ENCODE peak calls at places on chromosome 2, in four cellular contexts. G is H1, X is K562, K is GM12878. Q is an unnamed sample.

GRCh38 chr2:73260338-73260984 is 23.8 kb downstream of the FBXO41 start:
- DNase-seq in X (peak; percentile 84), K (no peak), G (peak; percentile 80), Q (peak; percentile 72)

GRCh38 chr2:8867363-8867762 is 29.9 kb upstream of the KIDINS220 start:
- DNase-seq in K (no peak), X (no peak), G (no peak), Q (no peak)

GRCh38 chr2:218709906-218710305 is 729 bp upstream of the TTLL4 start:
- DNase-seq in G (no peak), X (no peak), K (no peak), Q (no peak)

GRCh38 chr2:72003796-72004195 is 143.9 kb downstream of the CYP26B1 start:
- DNase-seq in K (no peak), X (no peak), G (no peak), Q (no peak)

GRCh38 chr2:101253013-101253712 is 477 bp downstream of the CNOT11 start:
- DNase-seq in X (peak; percentile 51), K (no peak), G (no peak), Q (no peak)

GRCh38 chr2:42602218-42602936 is 33.9 kb downstream of the MTA3 start:
- DNase-seq in G (no peak), K (peak; percentile 51), X (no peak), Q (peak; percentile 73)

GRCh38 chr2:121349721-121350401 is 64.9 kb upstream of the TFCP2L1 start:
- DNase-seq in X (no peak), K (no peak), G (no peak), Q (no peak)

GRCh38 chr2:199777315-199777714 is 73.7 kb downstream of the FTCDNL1 start:
- DNase-seq in K (no peak), G (no peak), X (no peak), Q (no peak)

GRCh38 chr2:24087032-24087431 is 2.4 kb upstream of the TP53I3 start:
- DNase-seq in X (no peak), G (no peak), K (no peak), Q (no peak)

GRCh38 chr2:137800386-137800785 is 163.9 kb upstream of the HNMT start:
- DNase-seq in X (no peak), K (no peak), G (no peak), Q (no peak)

GRCh38 chr2:23904692-23905091 is 22.2 kb downstream of the ATAD2B start:
- DNase-seq in G (no peak), K (no peak), X (no peak), Q (no peak)

GRCh38 chr2:21254170-21254965 is 130.6 kb downstream of the TDRD15 start:
- DNase-seq in G (no peak), X (no peak), K (no peak), Q (no peak)

GRCh38 chr2:44371445-44371844 is 9.7 kb downstream of the CAMKMT start:
- DNase-seq in K (no peak), G (no peak), X (no peak), Q (no peak)

GRCh38 chr2:30113617-30114293 is 33.1 kb upstream of the YPEL5 start:
- DNase-seq in G (no peak), K (no peak), X (no peak), Q (no peak)

GRCh38 chr2:30108192-30108591 is 38.6 kb upstream of the YPEL5 start:
- DNase-seq in K (no peak), X (no peak), G (peak; percentile 13), Q (no peak)

GRCh38 chr2:30108851-30109250 is 38.0 kb upstream of the YPEL5 start:
- DNase-seq in X (no peak), G (no peak), K (no peak), Q (no peak)

GRCh38 chr2:30109856-30110255 is 37.0 kb upstream of the YPEL5 start:
- DNase-seq in G (no peak), K (no peak), X (no peak), Q (no peak)

DNA sequence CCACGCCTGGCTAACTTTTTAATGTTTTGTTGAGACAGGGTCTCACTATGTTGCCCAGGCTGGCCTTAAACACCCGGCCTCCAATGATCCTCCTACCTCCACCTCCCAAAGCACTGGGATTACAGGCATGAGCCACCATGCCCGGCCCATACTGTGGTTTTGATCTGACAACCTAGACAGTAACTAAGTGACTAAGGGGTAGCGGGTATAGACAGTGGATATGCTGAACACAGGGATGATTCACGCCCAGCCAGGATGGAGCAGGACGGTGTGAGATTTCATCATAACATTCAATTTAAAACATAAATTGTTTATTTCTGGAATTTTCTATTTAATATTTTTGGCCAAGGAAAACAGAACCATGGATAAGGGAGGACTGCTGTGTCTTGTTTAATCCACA is 36.0 kb upstream of the YPEL5 start:
- DNase-seq in X (no peak), K (no peak), G (no peak), Q (no peak)
- TF ChIP-seq CHD2 in X (no peak), K (no peak), G (no peak), Q (no peak)

DNA sequence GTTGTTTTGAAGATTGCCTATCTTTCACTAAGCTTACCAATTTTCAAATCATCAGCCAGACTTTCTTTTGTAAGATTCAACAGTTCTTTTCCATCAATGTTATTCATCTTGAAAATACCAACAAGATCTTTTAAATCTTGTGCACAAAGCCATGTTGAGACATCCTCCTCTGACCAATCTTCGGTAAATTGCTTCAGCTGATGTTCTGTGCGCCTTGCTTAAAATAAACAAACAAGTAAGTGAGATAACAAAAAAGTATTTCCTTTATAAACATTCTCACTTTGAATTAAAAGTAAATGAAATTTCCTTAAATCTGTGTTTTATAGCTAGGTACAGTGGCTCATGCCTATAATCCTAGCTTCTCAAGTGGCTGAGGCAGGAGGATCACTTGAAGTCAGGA is 30.3 kb downstream of the WDSUB1 start:
- DNase-seq in X (no peak), K (no peak), G (no peak), Q (no peak)
- TF ChIP-seq BRCA1 in X (no peak), K (no peak), G (no peak), Q (no peak)

DNA sequence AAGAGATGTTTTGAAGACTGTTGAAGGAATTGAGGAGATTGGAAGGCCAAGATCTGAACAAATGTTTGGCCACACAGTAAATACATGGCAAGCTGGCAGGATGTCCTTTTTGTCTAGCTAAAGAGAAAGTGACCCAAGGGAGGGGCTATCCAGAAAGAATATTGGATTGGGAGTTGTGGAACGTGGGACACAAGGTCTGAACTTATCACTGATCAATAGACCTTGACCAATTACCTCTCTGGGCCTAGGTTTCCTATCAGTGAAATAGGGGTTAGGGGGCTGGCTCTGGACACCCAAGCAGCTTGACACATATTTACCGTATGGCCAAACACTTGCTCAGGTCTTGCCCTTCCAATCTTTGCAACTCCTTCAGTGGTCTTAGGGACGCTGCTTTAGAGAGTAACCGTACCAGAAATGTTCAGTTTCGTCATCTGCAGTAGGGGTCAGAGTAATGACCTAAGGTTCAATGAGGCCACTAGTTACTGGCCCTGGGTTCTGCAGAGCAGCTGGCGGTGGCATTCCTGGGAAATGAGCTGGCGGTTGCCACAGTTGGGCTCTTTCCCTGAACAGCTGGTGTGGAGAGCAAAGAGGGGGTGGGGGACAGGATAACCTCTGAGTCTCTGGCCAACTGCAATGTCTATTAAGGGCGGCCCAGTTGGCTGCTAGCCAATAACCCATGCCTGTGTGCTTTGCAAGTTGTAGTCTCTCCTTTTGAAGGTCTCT is 70.1 kb upstream of the STPG4 start:
- DNase-seq in G (no peak), X (peak; percentile 47), K (no peak), Q (peak; percentile 97)
- TF ChIP-seq CHD2 in G (no peak), X (no peak), K (no peak), Q (no peak)

GRCh38 chr2:204673877-204674276 is 128.6 kb downstream of the PARD3B start:
- DNase-seq in K (no peak), G (no peak), X (no peak), Q (no peak)

GRCh38 chr2:204681412-204681811 is 136.1 kb downstream of the PARD3B start:
- DNase-seq in X (no peak), G (no peak), K (no peak), Q (no peak)

GRCh38 chr2:204680576-204680975 is 135.3 kb downstream of the PARD3B start:
- DNase-seq in G (no peak), X (no peak), K (no peak), Q (no peak)

GRCh38 chr2:204683384-204683783 is 138.1 kb downstream of the PARD3B start:
- DNase-seq in X (no peak), K (no peak), G (no peak), Q (peak; percentile 28)

GRCh38 chr2:204678031-204678430 is 132.8 kb downstream of the PARD3B start:
- DNase-seq in G (no peak), X (no peak), K (no peak), Q (no peak)
- TF ChIP-seq BRCA1 in G (no peak), X (no peak), K (no peak), Q (no peak)

GRCh38 chr2:160252278-160252887 is 52.3 kb upstream of the ITGB6 start:
- DNase-seq in G (no peak), X (peak; percentile 37), K (no peak), Q (peak; percentile 22)
- TF ChIP-seq CHD2 in G (no peak), X (no peak), K (no peak), Q (no peak)

DNA sequence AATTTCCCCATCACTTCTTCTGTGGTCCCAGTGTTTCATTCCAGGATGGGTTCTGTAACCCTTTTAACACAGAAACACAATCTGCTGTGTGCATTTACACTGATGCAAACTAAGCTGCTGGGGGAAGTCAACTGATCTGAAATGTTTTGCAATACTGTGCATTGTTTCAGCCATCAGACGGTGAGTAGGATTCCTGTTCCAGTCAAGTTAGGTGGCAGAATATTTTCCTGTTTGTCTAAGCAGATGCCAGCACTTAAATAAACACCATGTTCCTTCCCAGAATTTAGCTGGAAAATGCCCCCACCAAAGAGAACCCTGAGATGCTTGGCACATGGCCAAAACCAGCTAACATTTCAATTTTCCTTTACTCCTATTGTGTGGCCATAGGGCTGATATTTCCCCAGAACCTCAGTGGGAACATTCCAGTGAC is 52.4 kb downstream of the TACR1 start:
- DNase-seq in X (no peak), K (no peak), G (no peak), Q (peak; percentile 54)
- TF ChIP-seq BRCA1 in X (no peak), K (no peak), G (no peak), Q (no peak)

GRCh38 chr2:113791697-113792590 is 35.5 kb upstream of the SLC35F5 start:
- DNase-seq in G (no peak), K (peak; percentile 61), X (no peak), Q (no peak)
- TF ChIP-seq CHD2 in G (no peak), K (peak; percentile 63), X (no peak), Q (no peak)